ENCODE peak calls at places on chromosome 3, in four cellular contexts. One of them, this sample, is unnamed.

GRCh38 chr3:146390967-146391366 is 78.4 kb downstream of the PLSCR2 start:
- DNase-seq in GM12878: no peak
- DNase-seq in K562: no peak
- DNase-seq in HepG2: no peak
- DNase-seq in this sample: no peak

GRCh38 chr3:162777118-162777517 is 1280.5 kb downstream of the OTOL1 start:
- DNase-seq in GM12878: no peak
- DNase-seq in K562: no peak
- DNase-seq in HepG2: no peak
- DNase-seq in this sample: no peak

GRCh38 chr3:94862703-94863102 is 799.8 kb downstream of the NSUN3 start:
- DNase-seq in GM12878: no peak
- DNase-seq in K562: peak
- DNase-seq in HepG2: peak
- DNase-seq in this sample: peak

GRCh38 chr3:165070682-165071081 is 7.6 kb downstream of the SI start:
- DNase-seq in GM12878: no peak
- DNase-seq in K562: no peak
- DNase-seq in HepG2: peak
- DNase-seq in this sample: no peak

GRCh38 chr3:86793786-86794185 is 197.2 kb downstream of the VGLL3 start:
- DNase-seq in GM12878: no peak
- DNase-seq in K562: no peak
- DNase-seq in HepG2: peak
- DNase-seq in this sample: no peak

GRCh38 chr3:4421121-4421520 is 45.9 kb downstream of the SUMF1 start:
- DNase-seq in GM12878: no peak
- DNase-seq in K562: peak
- DNase-seq in HepG2: no peak
- DNase-seq in this sample: no peak

GRCh38 chr3:154427685-154428291 is 2.2 kb downstream of the GPR149 start:
- DNase-seq in GM12878: no peak
- DNase-seq in K562: no peak
- DNase-seq in HepG2: no peak
- DNase-seq in this sample: peak

GRCh38 chr3:15815696-15816095 is 17.9 kb upstream of the ANKRD28 start:
- DNase-seq in GM12878: no peak
- DNase-seq in K562: no peak
- DNase-seq in HepG2: peak
- DNase-seq in this sample: no peak

GRCh38 chr3:14496351-14496750 is 43.8 kb downstream of the GRIP2 start:
- DNase-seq in GM12878: no peak
- DNase-seq in K562: no peak
- DNase-seq in HepG2: no peak
- DNase-seq in this sample: no peak

GRCh38 chr3:165839296-165840076 is 2.3 kb upstream of the BCHE start:
- DNase-seq in GM12878: no peak
- DNase-seq in K562: no peak
- DNase-seq in HepG2: no peak
- DNase-seq in this sample: no peak

GRCh38 chr3:68018275-68018674 is 363.9 kb upstream of the SUCLG2 start:
- DNase-seq in GM12878: no peak
- DNase-seq in K562: no peak
- DNase-seq in HepG2: no peak
- DNase-seq in this sample: no peak

GRCh38 chr3:152738656-152739055 is 96.3 kb upstream of the P2RY1 start:
- DNase-seq in GM12878: peak
- DNase-seq in K562: no peak
- DNase-seq in HepG2: no peak
- DNase-seq in this sample: no peak

GRCh38 chr3:126926684-126927404 is 56.1 kb upstream of the PLXNA1 start:
- DNase-seq in GM12878: no peak
- DNase-seq in K562: peak
- DNase-seq in HepG2: no peak
- DNase-seq in this sample: no peak

GRCh38 chr3:102144063-102144462 is 290.8 kb upstream of the ZPLD1 start:
- DNase-seq in GM12878: no peak
- DNase-seq in K562: no peak
- DNase-seq in HepG2: no peak
- DNase-seq in this sample: no peak

GRCh38 chr3:15221574-15222217 is 15.7 kb downstream of the CAPN7 start:
- DNase-seq in GM12878: no peak
- DNase-seq in K562: no peak
- DNase-seq in HepG2: no peak
- DNase-seq in this sample: no peak

GRCh38 chr3:145006291-145006690 is 1034.7 kb downstream of the DIPK2A start:
- DNase-seq in GM12878: no peak
- DNase-seq in K562: no peak
- DNase-seq in HepG2: no peak
- DNase-seq in this sample: no peak

GRCh38 chr3:132554437-132554836 is 42.6 kb upstream of the ACKR4 start:
- DNase-seq in GM12878: no peak
- DNase-seq in K562: no peak
- DNase-seq in HepG2: peak
- DNase-seq in this sample: no peak

GRCh38 chr3:18443670-18444596 is 18.8 kb upstream of the SATB1 start:
- DNase-seq in GM12878: no peak
- DNase-seq in K562: no peak
- DNase-seq in HepG2: no peak
- DNase-seq in this sample: peak

GRCh38 chr3:115581347-115582135 is 41.8 kb upstream of the GAP43 start:
- DNase-seq in GM12878: no peak
- DNase-seq in K562: no peak
- DNase-seq in HepG2: no peak
- DNase-seq in this sample: no peak

GRCh38 chr3:114178770-114179368 is at the start of gene DRD3:
- DNase-seq in GM12878: no peak
- DNase-seq in K562: peak
- DNase-seq in HepG2: no peak
- DNase-seq in this sample: peak

GRCh38 chr3:155241559-155241958 is 51.9 kb downstream of the STRIT1 start:
- DNase-seq in GM12878: no peak
- DNase-seq in K562: no peak
- DNase-seq in HepG2: no peak
- DNase-seq in this sample: no peak

GRCh38 chr3:87227835-87228144 is 681 bp downstream of the CHMP2B start:
- DNase-seq in GM12878: no peak
- DNase-seq in K562: no peak
- DNase-seq in HepG2: peak
- DNase-seq in this sample: no peak

GRCh38 chr3:119401502-119402440 is 61.6 kb downstream of the TMEM39A start:
- DNase-seq in GM12878: peak
- DNase-seq in K562: no peak
- DNase-seq in HepG2: no peak
- DNase-seq in this sample: no peak

GRCh38 chr3:50415066-50415465 is 55.7 kb upstream of the TMEM115 start:
- DNase-seq in GM12878: no peak
- DNase-seq in K562: no peak
- DNase-seq in HepG2: no peak
- DNase-seq in this sample: peak
- TF ChIP-seq NR2C2 in GM12878: no peak
- TF ChIP-seq NR2C2 in K562: no peak
- TF ChIP-seq NR2C2 in HepG2: no peak
- TF ChIP-seq NR2C2 in this sample: no peak

GRCh38 chr3:78494831-78495230 is 1273.0 kb downstream of the ROBO1 start:
- DNase-seq in GM12878: no peak
- DNase-seq in K562: no peak
- DNase-seq in HepG2: no peak
- DNase-seq in this sample: no peak
- TF ChIP-seq NR2C2 in GM12878: no peak
- TF ChIP-seq NR2C2 in K562: no peak
- TF ChIP-seq NR2C2 in HepG2: no peak
- TF ChIP-seq NR2C2 in this sample: no peak

DNA sequence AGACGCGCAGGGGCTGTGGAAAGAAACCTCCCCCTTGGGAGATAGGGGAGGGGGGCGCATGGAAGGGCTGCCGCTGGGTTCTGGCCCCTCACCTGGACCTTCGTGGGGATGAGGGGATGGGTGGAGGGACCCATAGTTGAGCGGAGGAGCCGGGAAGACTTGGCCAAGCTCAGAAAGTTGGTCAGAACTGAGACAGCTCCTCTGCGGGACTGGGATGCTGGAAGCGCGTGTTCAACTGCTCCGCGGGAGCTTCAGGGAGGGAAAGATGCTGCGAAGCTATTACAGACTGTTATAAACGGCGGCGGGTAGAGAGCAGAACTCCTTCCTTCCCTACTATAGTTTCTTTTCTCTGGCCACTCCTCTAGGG is 875 bp downstream of the SYNPR start:
- DNase-seq in GM12878: no peak
- DNase-seq in K562: no peak
- DNase-seq in HepG2: no peak
- DNase-seq in this sample: peak
- TF ChIP-seq NR2C2 in GM12878: no peak
- TF ChIP-seq NR2C2 in K562: no peak
- TF ChIP-seq NR2C2 in HepG2: no peak
- TF ChIP-seq NR2C2 in this sample: no peak

GRCh38 chr3:142990706-142991105 is 10.7 kb upstream of the U2SURP start:
- DNase-seq in GM12878: no peak
- DNase-seq in K562: no peak
- DNase-seq in HepG2: no peak
- DNase-seq in this sample: no peak

GRCh38 chr3:142987707-142988106 is 13.7 kb upstream of the U2SURP start:
- DNase-seq in GM12878: no peak
- DNase-seq in K562: no peak
- DNase-seq in HepG2: no peak
- DNase-seq in this sample: no peak

GRCh38 chr3:142984255-142984654 is 17.1 kb upstream of the U2SURP start:
- DNase-seq in GM12878: no peak
- DNase-seq in K562: no peak
- DNase-seq in HepG2: no peak
- DNase-seq in this sample: no peak

GRCh38 chr3:142983318-142983717 is 18.1 kb upstream of the U2SURP start:
- DNase-seq in GM12878: no peak
- DNase-seq in K562: no peak
- DNase-seq in HepG2: no peak
- DNase-seq in this sample: no peak

DNA sequence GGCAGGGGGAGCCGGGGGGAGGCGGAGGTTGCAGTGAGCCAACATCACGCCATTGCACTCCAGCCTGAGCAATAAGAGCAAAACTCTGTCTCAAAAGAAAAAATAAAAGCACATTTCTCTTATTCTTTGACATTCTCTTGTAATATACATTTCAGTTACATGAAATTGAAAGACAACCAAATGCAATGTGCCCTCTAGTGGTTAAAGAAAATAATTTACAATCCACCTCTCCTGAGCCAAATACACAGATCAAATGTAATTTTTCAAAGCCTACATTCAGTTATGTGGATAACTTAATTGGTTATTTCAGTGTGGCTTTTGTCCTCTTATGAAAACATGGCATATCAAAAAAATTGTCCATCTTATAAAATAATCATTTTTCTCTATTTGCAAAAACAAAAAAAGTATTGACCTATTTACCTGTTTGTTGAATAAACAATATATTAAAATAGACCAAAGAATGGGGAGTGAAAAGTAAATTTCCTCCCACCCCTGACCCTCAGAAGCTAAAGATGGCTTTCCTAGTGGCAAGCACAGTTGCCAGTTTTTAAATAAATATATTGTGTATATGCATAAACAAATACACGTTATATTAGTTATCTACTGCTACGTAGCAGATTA is 14.2 kb upstream of the U2SURP start:
- DNase-seq in GM12878: no peak
- DNase-seq in K562: peak
- DNase-seq in HepG2: peak
- DNase-seq in this sample: no peak
- TF ChIP-seq NR2C2 in GM12878: no peak
- TF ChIP-seq NR2C2 in K562: no peak
- TF ChIP-seq NR2C2 in HepG2: no peak
- TF ChIP-seq NR2C2 in this sample: no peak

GRCh38 chr3:58623961-58624360 is 42.6 kb downstream of the FAM3D start:
- DNase-seq in GM12878: no peak
- DNase-seq in K562: no peak
- DNase-seq in HepG2: no peak
- DNase-seq in this sample: no peak

GRCh38 chr3:58620446-58620845 is 43.3 kb upstream of the FAM107A start:
- DNase-seq in GM12878: no peak
- DNase-seq in K562: no peak
- DNase-seq in HepG2: no peak
- DNase-seq in this sample: no peak

GRCh38 chr3:58622436-58622835 is 44.1 kb downstream of the FAM3D start:
- DNase-seq in GM12878: no peak
- DNase-seq in K562: no peak
- DNase-seq in HepG2: no peak
- DNase-seq in this sample: no peak

GRCh38 chr3:58623478-58623877 is 43.1 kb downstream of the FAM3D start:
- DNase-seq in GM12878: no peak
- DNase-seq in K562: no peak
- DNase-seq in HepG2: no peak
- DNase-seq in this sample: no peak

GRCh38 chr3:58621086-58621830 is 44.1 kb upstream of the FAM107A start:
- DNase-seq in GM12878: no peak
- DNase-seq in K562: no peak
- DNase-seq in HepG2: no peak
- DNase-seq in this sample: no peak
- TF ChIP-seq NR2C2 in GM12878: no peak
- TF ChIP-seq NR2C2 in K562: no peak
- TF ChIP-seq NR2C2 in HepG2: no peak
- TF ChIP-seq NR2C2 in this sample: no peak

GRCh38 chr3:170132335-170132734 is 49.2 kb downstream of the PHC3 start:
- DNase-seq in GM12878: no peak
- DNase-seq in K562: peak
- DNase-seq in HepG2: no peak
- DNase-seq in this sample: no peak
- TF ChIP-seq NR2C2 in GM12878: no peak
- TF ChIP-seq NR2C2 in K562: peak
- TF ChIP-seq NR2C2 in HepG2: no peak
- TF ChIP-seq NR2C2 in this sample: no peak

GRCh38 chr3:78742041-78742440 is 1025.8 kb downstream of the ROBO1 start:
- DNase-seq in GM12878: no peak
- DNase-seq in K562: no peak
- DNase-seq in HepG2: no peak
- DNase-seq in this sample: no peak
- TF ChIP-seq NR2C2 in GM12878: no peak
- TF ChIP-seq NR2C2 in K562: no peak
- TF ChIP-seq NR2C2 in HepG2: no peak
- TF ChIP-seq NR2C2 in this sample: no peak